ENCODE peak calls at places on chromosomes 7 and 10, in nine cellular contexts. One of them, this sample, is unnamed.

GRCh38 chr7:50782376-50783208 is at the start of gene GRB10:
- DNase-seq in HCT116: no peak
- DNase-seq in RPMI7951: peak
- DNase-seq in erythroblast: peak
- DNase-seq in HS-5: no peak
- DNase-seq in uterus: peak
- DNase-seq in ecto neural progenitor cell: peak
- DNase-seq in NCI-H1105: peak
- DNase-seq in stimulated activated CD8-positive, alpha-beta memory T cell treated with anti-CD3 and anti-CD28 coated beads, Interleukin-2, amount 100 ng/mL, for 1 hour: no peak
- DNase-seq in this sample: no peak

GRCh38 chr10:3791974-3792633 is 7.1 kb upstream of the KLF6 start:
- DNase-seq in HCT116: no peak
- DNase-seq in RPMI7951: peak
- DNase-seq in erythroblast: no peak
- DNase-seq in HS-5: no peak
- DNase-seq in uterus: no peak
- DNase-seq in ecto neural progenitor cell: no peak
- DNase-seq in NCI-H1105: no peak
- DNase-seq in stimulated activated CD8-positive, alpha-beta memory T cell treated with anti-CD3 and anti-CD28 coated beads, Interleukin-2, amount 100 ng/mL, for 1 hour: no peak
- DNase-seq in this sample: no peak

GRCh38 chr7:135775230-135775629 is 26.6 kb upstream of the FAM180A start:
- DNase-seq in HCT116: no peak
- DNase-seq in RPMI7951: no peak
- DNase-seq in erythroblast: no peak
- DNase-seq in HS-5: no peak
- DNase-seq in uterus: no peak
- DNase-seq in ecto neural progenitor cell: no peak
- DNase-seq in NCI-H1105: no peak
- DNase-seq in stimulated activated CD8-positive, alpha-beta memory T cell treated with anti-CD3 and anti-CD28 coated beads, Interleukin-2, amount 100 ng/mL, for 1 hour: no peak
- DNase-seq in this sample: no peak

GRCh38 chr10:90871761-90872647 is at the start of gene RPP30:
- DNase-seq in HCT116: no peak
- DNase-seq in RPMI7951: peak
- DNase-seq in erythroblast: peak
- DNase-seq in HS-5: peak
- DNase-seq in uterus: peak
- DNase-seq in ecto neural progenitor cell: peak
- DNase-seq in NCI-H1105: no peak
- DNase-seq in stimulated activated CD8-positive, alpha-beta memory T cell treated with anti-CD3 and anti-CD28 coated beads, Interleukin-2, amount 100 ng/mL, for 1 hour: peak
- DNase-seq in this sample: peak

GRCh38 chr7:108073305-108074070 is 56.7 kb downstream of the LAMB4 start:
- DNase-seq in HCT116: no peak
- DNase-seq in RPMI7951: no peak
- DNase-seq in erythroblast: no peak
- DNase-seq in HS-5: no peak
- DNase-seq in uterus: no peak
- DNase-seq in ecto neural progenitor cell: no peak
- DNase-seq in NCI-H1105: no peak
- DNase-seq in stimulated activated CD8-positive, alpha-beta memory T cell treated with anti-CD3 and anti-CD28 coated beads, Interleukin-2, amount 100 ng/mL, for 1 hour: no peak
- DNase-seq in this sample: no peak

GRCh38 chr10:132382231-132382922 is 14.6 kb upstream of the PWWP2B start:
- DNase-seq in HCT116: no peak
- DNase-seq in RPMI7951: peak
- DNase-seq in erythroblast: no peak
- DNase-seq in HS-5: peak
- DNase-seq in uterus: no peak
- DNase-seq in ecto neural progenitor cell: no peak
- DNase-seq in NCI-H1105: no peak
- DNase-seq in stimulated activated CD8-positive, alpha-beta memory T cell treated with anti-CD3 and anti-CD28 coated beads, Interleukin-2, amount 100 ng/mL, for 1 hour: no peak
- DNase-seq in this sample: no peak

GRCh38 chr10:88101666-88102065 is 238.2 kb downstream of the PTEN start:
- DNase-seq in HCT116: no peak
- DNase-seq in RPMI7951: no peak
- DNase-seq in erythroblast: no peak
- DNase-seq in HS-5: no peak
- DNase-seq in uterus: no peak
- DNase-seq in ecto neural progenitor cell: no peak
- DNase-seq in NCI-H1105: no peak
- DNase-seq in stimulated activated CD8-positive, alpha-beta memory T cell treated with anti-CD3 and anti-CD28 coated beads, Interleukin-2, amount 100 ng/mL, for 1 hour: no peak
- DNase-seq in this sample: no peak

GRCh38 chr10:59079386-59080226 is 96.8 kb upstream of the PHYHIPL start:
- DNase-seq in HCT116: peak
- DNase-seq in RPMI7951: peak
- DNase-seq in erythroblast: no peak
- DNase-seq in HS-5: peak
- DNase-seq in uterus: no peak
- DNase-seq in ecto neural progenitor cell: no peak
- DNase-seq in NCI-H1105: no peak
- DNase-seq in stimulated activated CD8-positive, alpha-beta memory T cell treated with anti-CD3 and anti-CD28 coated beads, Interleukin-2, amount 100 ng/mL, for 1 hour: no peak
- DNase-seq in this sample: no peak

GRCh38 chr10:13505040-13505680 is 23.7 kb downstream of the BEND7 start:
- DNase-seq in HCT116: no peak
- DNase-seq in RPMI7951: no peak
- DNase-seq in erythroblast: no peak
- DNase-seq in HS-5: no peak
- DNase-seq in uterus: no peak
- DNase-seq in ecto neural progenitor cell: no peak
- DNase-seq in NCI-H1105: no peak
- DNase-seq in stimulated activated CD8-positive, alpha-beta memory T cell treated with anti-CD3 and anti-CD28 coated beads, Interleukin-2, amount 100 ng/mL, for 1 hour: no peak
- DNase-seq in this sample: no peak

GRCh38 chr7:54792383-54792782 is 33.4 kb upstream of the SEC61G start:
- DNase-seq in HCT116: no peak
- DNase-seq in RPMI7951: no peak
- DNase-seq in erythroblast: no peak
- DNase-seq in HS-5: no peak
- DNase-seq in uterus: no peak
- DNase-seq in ecto neural progenitor cell: no peak
- DNase-seq in NCI-H1105: no peak
- DNase-seq in stimulated activated CD8-positive, alpha-beta memory T cell treated with anti-CD3 and anti-CD28 coated beads, Interleukin-2, amount 100 ng/mL, for 1 hour: no peak
- DNase-seq in this sample: no peak

GRCh38 chr7:129768614-129769399 is 157.3 kb downstream of the NRF1 start:
- DNase-seq in HCT116: no peak
- DNase-seq in RPMI7951: no peak
- DNase-seq in erythroblast: peak
- DNase-seq in HS-5: no peak
- DNase-seq in uterus: no peak
- DNase-seq in ecto neural progenitor cell: no peak
- DNase-seq in NCI-H1105: no peak
- DNase-seq in stimulated activated CD8-positive, alpha-beta memory T cell treated with anti-CD3 and anti-CD28 coated beads, Interleukin-2, amount 100 ng/mL, for 1 hour: no peak
- DNase-seq in this sample: no peak

GRCh38 chr7:3520206-3520605 is 219.2 kb downstream of the SDK1 start:
- DNase-seq in HCT116: no peak
- DNase-seq in RPMI7951: no peak
- DNase-seq in erythroblast: no peak
- DNase-seq in HS-5: no peak
- DNase-seq in uterus: no peak
- DNase-seq in ecto neural progenitor cell: no peak
- DNase-seq in NCI-H1105: no peak
- DNase-seq in stimulated activated CD8-positive, alpha-beta memory T cell treated with anti-CD3 and anti-CD28 coated beads, Interleukin-2, amount 100 ng/mL, for 1 hour: no peak
- DNase-seq in this sample: no peak

GRCh38 chr10:127243490-127244272 is 47.3 kb upstream of the INSYN2A start:
- DNase-seq in HCT116: peak
- DNase-seq in RPMI7951: peak
- DNase-seq in erythroblast: peak
- DNase-seq in HS-5: peak
- DNase-seq in uterus: no peak
- DNase-seq in ecto neural progenitor cell: peak
- DNase-seq in NCI-H1105: peak
- DNase-seq in stimulated activated CD8-positive, alpha-beta memory T cell treated with anti-CD3 and anti-CD28 coated beads, Interleukin-2, amount 100 ng/mL, for 1 hour: no peak
- DNase-seq in this sample: peak

GRCh38 chr10:4656576-4657194 is 169.3 kb upstream of the AKR1E2 start:
- DNase-seq in HCT116: peak
- DNase-seq in RPMI7951: peak
- DNase-seq in erythroblast: peak
- DNase-seq in HS-5: no peak
- DNase-seq in uterus: peak
- DNase-seq in ecto neural progenitor cell: peak
- DNase-seq in NCI-H1105: peak
- DNase-seq in stimulated activated CD8-positive, alpha-beta memory T cell treated with anti-CD3 and anti-CD28 coated beads, Interleukin-2, amount 100 ng/mL, for 1 hour: no peak
- DNase-seq in this sample: peak

GRCh38 chr7:84149573-84149972 is 45.0 kb downstream of the SEMA3A start:
- DNase-seq in HCT116: no peak
- DNase-seq in RPMI7951: no peak
- DNase-seq in erythroblast: no peak
- DNase-seq in HS-5: no peak
- DNase-seq in uterus: no peak
- DNase-seq in ecto neural progenitor cell: no peak
- DNase-seq in NCI-H1105: no peak
- DNase-seq in stimulated activated CD8-positive, alpha-beta memory T cell treated with anti-CD3 and anti-CD28 coated beads, Interleukin-2, amount 100 ng/mL, for 1 hour: no peak
- DNase-seq in this sample: no peak